ENCODE peak calls at places on chromosomes 3 and 15, in eight cellular contexts. B, P, D, S, C, Q, F and M are unnamed samples.

GRCh38 chr3:51304230-51304629 is 80.9 kb upstream of the MANF start:
- DNase-seq in F (no peak), D (no peak), C (no peak), P (no peak), Q (no peak), S (no peak), B (no peak), M (no peak)

GRCh38 chr3:164852866-164853265 is 225.4 kb downstream of the SI start:
- DNase-seq in D (no peak), Q (no peak), S (no peak), P (no peak), B (no peak), F (no peak), C (no peak), M (no peak)

GRCh38 chr15:38536201-38536676 is 28.4 kb downstream of the RASGRP1 start:
- DNase-seq in D (peak), Q (no peak), F (no peak), B (no peak), P (peak), C (peak), S (no peak), M (peak)

GRCh38 chr15:54618120-54618519 is 578.6 kb downstream of the RSL24D1 start:
- DNase-seq in F (no peak), S (no peak), C (no peak), P (no peak), B (no peak), D (no peak), Q (no peak), M (no peak)

GRCh38 chr3:195101927-195102608 is 168.9 kb downstream of the XXYLT1 start:
- DNase-seq in S (no peak), B (no peak), P (no peak), C (no peak), Q (no peak), F (no peak), D (no peak), M (no peak)

GRCh38 chr3:65146149-65146548 is 458.3 kb upstream of the ADAMTS9 start:
- DNase-seq in F (no peak), C (no peak), D (no peak), P (no peak), S (peak), Q (no peak), B (no peak), M (no peak)

GRCh38 chr3:48929358-48930035 is 10.9 kb downstream of the ARIH2 start:
- DNase-seq in P (no peak), D (no peak), Q (no peak), B (no peak), S (no peak), C (no peak), F (no peak), M (no peak)

GRCh38 chr3:82130056-82130455 is 368.6 kb upstream of the GBE1 start:
- DNase-seq in C (no peak), P (no peak), F (no peak), Q (no peak), S (no peak), D (no peak), B (no peak), M (no peak)

GRCh38 chr3:13500133-13500885 is 20.2 kb downstream of the HDAC11 start:
- DNase-seq in D (no peak), S (no peak), P (no peak), F (no peak), C (no peak), Q (no peak), B (no peak), M (no peak)

GRCh38 chr15:93470042-93470441 is 381.0 kb upstream of the RGMA start:
- DNase-seq in C (no peak), S (no peak), D (no peak), B (no peak), P (no peak), Q (no peak), F (no peak), M (no peak)

GRCh38 chr3:127542441-127542952 is 48.0 kb downstream of the TPRA1 start:
- DNase-seq in F (no peak), C (no peak), Q (no peak), B (peak), D (no peak), P (no peak), S (peak), M (no peak)

GRCh38 chr3:101155828-101156227 is 162.6 kb upstream of the ABI3BP start:
- DNase-seq in B (no peak), S (no peak), C (no peak), P (no peak), F (no peak), D (peak), Q (no peak), M (no peak)

GRCh38 chr3:13648744-13649096 is 99.8 kb downstream of the FBLN2 start:
- DNase-seq in C (no peak), D (no peak), B (no peak), Q (no peak), S (no peak), F (no peak), P (no peak), M (no peak)

GRCh38 chr15:78075490-78076230 is 1.9 kb downstream of the TBC1D2B start:
- DNase-seq in C (peak), B (peak), Q (no peak), D (peak), F (no peak), P (no peak), S (peak), M (peak)

GRCh38 chr3:87766736-87767135 is 292.1 kb downstream of the CGGBP1 start:
- DNase-seq in S (no peak), C (no peak), P (no peak), F (no peak), D (no peak), Q (no peak), B (no peak), M (no peak)

GRCh38 chr15:67109141-67110034 is 44.0 kb downstream of the SMAD3 start:
- DNase-seq in B (no peak), D (peak), Q (no peak), P (peak), C (peak), F (no peak), S (peak), M (no peak)

GRCh38 chr3:119794971-119795612 is 13.2 kb downstream of the NR1I2 start:
- DNase-seq in F (no peak), P (no peak), C (no peak), D (no peak), Q (no peak), B (no peak), S (peak), M (no peak)